ENCODE peak calls at places on chromosomes 13 and 19, in four cellular contexts. B, P, Q and H are unnamed samples.

GRCh38 chr13:86729206-86729605 is 930.0 kb upstream of the SLITRK6 start:
- DNase-seq in B (no peak), P (no peak), Q (no peak), H (no peak)

GRCh38 chr19:30653646-30654386 is 281.6 kb downstream of the ZNF536 start:
- DNase-seq in B (no peak), P (no peak), Q (no peak), H (no peak)

GRCh38 chr13:46640843-46641242 is 87.9 kb downstream of the LRCH1 start:
- DNase-seq in B (peak; percentile 80), P (no peak), Q (peak; percentile 55), H (no peak)

GRCh38 chr13:73171242-73171641 is 112.4 kb downstream of the KLF5 start:
- DNase-seq in B (no peak), P (no peak), Q (no peak), H (no peak)

GRCh38 chr13:73956795-73957408 is 177.3 kb downstream of the KLF12 start:
- DNase-seq in B (no peak), P (no peak), Q (no peak), H (no peak)

GRCh38 chr19:6801397-6802086 is 29.0 kb downstream of the VAV1 start:
- DNase-seq in B (peak; percentile 50), P (no peak), Q (no peak), H (no peak)

GRCh38 chr13:88701551-88701950 is 1030.4 kb downstream of the SLITRK5 start:
- DNase-seq in B (no peak), P (no peak), Q (no peak), H (no peak)

GRCh38 chr13:19927117-19927734 is 31.3 kb upstream of the ZMYM2 start:
- DNase-seq in B (peak; percentile 72), P (no peak), Q (no peak), H (no peak)

GRCh38 chr13:99883805-99884204 is 87.8 kb downstream of the ZIC5 start:
- DNase-seq in B (no peak), P (no peak), Q (no peak), H (no peak)

GRCh38 chr19:5580116-5580515 is 12.4 kb upstream of the TINCR start:
- DNase-seq in B (peak; percentile 73), P (no peak), Q (no peak), H (peak; percentile 9)

GRCh38 chr13:80082396-80083096 is 258.4 kb downstream of the SPRY2 start:
- DNase-seq in B (no peak), P (no peak), Q (peak; percentile 45), H (peak; percentile 47)

GRCh38 chr13:60229708-60230272 is 66.1 kb upstream of the DIAPH3 start:
- DNase-seq in B (no peak), P (no peak), Q (no peak), H (no peak)

GRCh38 chr19:49592486-49593232 is 1.7 kb downstream of the PRR12 start:
- DNase-seq in B (peak; percentile 95), P (no peak), Q (no peak), H (no peak)

GRCh38 chr13:110636701-110637201 is 21.4 kb downstream of the NAXD start:
- DNase-seq in B (peak; percentile 68), P (no peak), Q (no peak), H (no peak)

GRCh38 chr13:33355470-33355869 is 69.9 kb upstream of the STARD13 start:
- DNase-seq in B (no peak), P (no peak), Q (no peak), H (no peak)

GRCh38 chr19:50639121-50640112 is at the start of gene SYT3:
- DNase-seq in B (peak; percentile 97), P (no peak), Q (peak; percentile 29), H (no peak)

GRCh38 chr19:4010808-4011110 is 3.2 kb downstream of the PIAS4 start:
- DNase-seq in B (no peak), P (no peak), Q (no peak), H (no peak)

GRCh38 chr13:97322740-97323342 is 100.7 kb downstream of the MBNL2 start:
- DNase-seq in B (no peak), P (no peak), Q (peak; percentile 43), H (no peak)

GRCh38 chr13:44404261-44405139 is 30.9 kb downstream of the SERP2 start:
- DNase-seq in B (no peak), P (peak; percentile 60), Q (no peak), H (no peak)

GRCh38 chr13:26051231-26052135 is at the start of gene SHISA2:
- DNase-seq in B (peak; percentile 87), P (no peak), Q (no peak), H (no peak)

GRCh38 chr13:72127031-72127430 is 260.0 kb upstream of the DACH1 start:
- DNase-seq in B (no peak), P (no peak), Q (no peak), H (no peak)

GRCh38 chr13:75318138-75318833 is 163.7 kb downstream of the TBC1D4 start:
- DNase-seq in B (no peak), P (no peak), Q (no peak), H (no peak)

GRCh38 chr19:5078179-5078578 is 109.3 kb downstream of the KDM4B start:
- DNase-seq in B (no peak), P (no peak), Q (no peak), H (no peak)

GRCh38 chr19:35031072-35031881 is 1.0 kb downstream of the SCN1B start:
- DNase-seq in B (peak; percentile 95), P (no peak), Q (no peak), H (no peak)

GRCh38 chr19:19356901-19357566 is 36.4 kb downstream of the MAU2 start:
- DNase-seq in B (peak; percentile 58), P (no peak), Q (no peak), H (no peak)

GRCh38 chr19:7505682-7506384 is 10.1 kb upstream of the ZNF358 start:
- DNase-seq in B (peak; percentile 89), P (no peak), Q (no peak), H (no peak)

GRCh38 chr13:24038405-24038804 is 122.1 kb upstream of the SPATA13 start:
- DNase-seq in B (peak; percentile 72), P (no peak), Q (peak; percentile 53), H (no peak)

GRCh38 chr19:14441041-14441938 is 8.2 kb downstream of the PKN1 start:
- DNase-seq in B (peak; percentile 71), P (no peak), Q (no peak), H (no peak)

GRCh38 chr19:54162241-54162805 is 2.8 kb upstream of the LENG1 start:
- DNase-seq in B (peak; percentile 96), P (peak; percentile 87), Q (peak; percentile 51), H (no peak)

GRCh38 chr13:21079761-21080730 is 18.7 kb upstream of the LATS2 start:
- DNase-seq in B (peak; percentile 87), P (no peak), Q (peak; percentile 89), H (peak; percentile 82)

GRCh38 chr19:39494661-39495060 is 4.1 kb upstream of the DLL3 start:
- DNase-seq in B (peak; percentile 43), P (no peak), Q (no peak), H (no peak)

GRCh38 chr13:42215578-42216421 is 56.2 kb upstream of the AKAP11 start:
- DNase-seq in B (peak; percentile 26), P (no peak), Q (peak; percentile 38), H (no peak)

GRCh38 chr19:6718741-6719539 is 1.5 kb downstream of the C3 start:
- DNase-seq in B (peak; percentile 95), P (no peak), Q (no peak), H (no peak)

DNA sequence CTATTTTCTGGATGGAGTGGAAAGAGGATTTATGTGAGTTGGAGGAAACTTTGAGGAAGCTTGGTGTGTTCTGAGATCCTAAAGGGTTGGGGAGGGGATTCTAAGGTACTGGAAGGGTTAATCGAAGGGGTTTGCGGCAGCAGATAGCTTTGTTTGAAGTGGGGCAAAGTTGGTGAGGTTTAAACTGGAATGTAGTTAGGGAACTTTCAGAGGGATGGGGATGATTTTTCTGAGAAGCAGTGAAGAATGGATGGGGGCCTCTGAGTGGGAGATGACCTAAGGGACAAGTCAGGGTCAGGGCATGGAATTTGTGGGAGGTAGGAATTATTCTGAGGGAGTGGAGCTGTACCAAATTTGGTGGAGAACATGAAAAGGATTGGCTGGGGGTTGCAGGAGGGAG is 3.9 kb downstream of the SAE1 start:
- DNase-seq in B (peak; percentile 59), P (no peak), Q (no peak), H (no peak)
- H3K36me3 ChIP-seq in B (peaks cover 14% of the 10 kb centered on the region), P (no peaks in the 10 kb centered on the region), Q (no peaks in the 10 kb centered on the region), H (peaks cover 2% of the 10 kb centered on the region)

GRCh38 chr19:46076951-46077814 is 36.4 kb upstream of the IGFL4 start:
- DNase-seq in B (peak; percentile 82), P (no peak), Q (peak; percentile 76), H (no peak)
- TF ChIP-seq CTCF in B (peak; percentile 99), P (peak; percentile 93), Q (peak; percentile 99), H (peak; percentile 87)

DNA sequence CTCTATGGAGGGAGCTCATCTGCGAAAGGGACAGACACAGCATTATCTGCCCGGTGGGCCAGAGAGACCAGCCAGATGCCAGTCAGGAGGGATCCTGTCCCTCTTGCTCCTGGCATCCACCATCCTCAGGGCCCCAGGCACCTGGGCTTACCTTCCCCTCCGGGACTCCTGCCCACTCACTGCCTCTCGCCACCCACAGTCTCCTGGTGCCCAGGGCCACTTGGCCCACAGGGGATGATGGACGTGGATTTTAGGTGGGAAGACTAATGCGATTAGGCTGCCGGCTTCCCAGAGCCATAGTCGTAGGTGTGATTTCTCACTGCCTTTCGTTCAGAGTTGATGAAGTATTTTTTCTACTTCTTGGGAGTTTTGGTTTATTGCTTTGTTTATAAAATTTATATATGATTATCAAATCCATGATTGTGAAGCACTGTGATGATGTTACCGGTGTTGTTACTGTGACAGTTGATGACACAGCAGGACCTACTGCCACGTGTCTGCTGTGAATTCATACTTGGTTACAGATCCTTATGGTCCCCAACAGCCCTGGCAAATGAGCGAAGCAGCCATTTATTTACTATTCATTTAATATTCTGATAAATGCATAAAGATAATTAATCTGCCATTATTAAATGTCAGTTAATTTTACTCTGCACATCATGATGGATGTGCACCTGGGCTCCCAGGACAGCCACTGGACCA is 14.5 kb upstream of the CHAMP1 start:
- DNase-seq in B (no peak), P (no peak), Q (no peak), H (no peak)
- H3K36me3 ChIP-seq in B (peaks cover 66% of the 10 kb centered on the region), P (peaks cover 4% of the 10 kb centered on the region), Q (peaks cover 24% of the 10 kb centered on the region), H (peaks cover 1% of the 10 kb centered on the region)

DNA sequence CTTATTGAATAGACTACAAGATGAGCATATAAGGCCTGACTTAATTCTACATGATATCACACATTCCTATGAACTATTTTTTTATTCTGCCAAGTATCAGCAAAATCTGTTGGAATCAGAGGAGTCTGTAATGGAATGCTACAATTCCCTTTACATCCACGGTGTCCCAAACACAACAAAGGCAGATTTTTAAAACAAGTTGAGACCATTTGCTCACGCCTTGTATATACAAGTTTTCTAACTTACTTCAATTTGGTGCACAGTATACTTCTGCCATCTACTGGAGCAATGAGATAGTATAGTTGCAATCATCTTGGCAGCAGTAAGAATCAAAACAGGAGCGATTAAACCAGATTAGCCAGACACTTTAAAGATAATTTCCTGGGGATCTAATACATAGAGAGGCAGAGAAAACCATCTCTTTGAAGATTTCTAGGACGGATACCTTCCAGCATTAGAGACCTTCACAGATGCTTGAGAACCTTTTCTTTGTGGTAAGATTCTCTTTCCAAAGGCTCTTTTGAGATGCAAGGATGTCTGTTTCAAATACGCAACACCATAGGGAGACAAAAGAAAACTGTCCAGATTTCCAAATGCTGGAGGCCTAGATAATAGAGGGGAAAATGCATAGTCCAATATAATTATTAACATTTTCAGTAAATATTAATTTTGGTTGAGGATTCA is 302.0 kb upstream of the MIR17HG start:
- DNase-seq in B (peak; percentile 23), P (no peak), Q (no peak), H (peak; percentile 2)
- TF ChIP-seq CTCF in B (no peak), P (no peak), Q (peak; percentile 35), H (peak; percentile 55)